ENCODE peak calls at places on chromosomes 13 and 19, in eight cellular contexts. One of them, this sample, is unnamed.

GRCh38 chr13:56351041-56351440 is 789.7 kb upstream of the PRR20A start:
- DNase-seq in stimulated activated CD4-positive, alpha-beta T cell treated with anti-CD3 and anti-CD28 coated beads, Interleukin-2, amount 100 ng/mL, for 48 hours: no peak
- DNase-seq in brain microvascular endothelial cell: no peak
- DNase-seq in fibroblast of mammary gland: no peak
- DNase-seq in DMS53: peak; percentile 85
- DNase-seq in prostate gland: no peak
- DNase-seq in NCI-H446 treated with DMSO at 0.1 percent for 48 hours: no peak
- DNase-seq in endothelial cell: no peak
- DNase-seq in this sample: no peak

GRCh38 chr19:21751379-21751778 is 16.0 kb downstream of the ZNF100 start:
- DNase-seq in fibroblast of mammary gland: peak; percentile 69
- DNase-seq in brain microvascular endothelial cell: peak; percentile 32
- DNase-seq in NCI-H446 treated with DMSO at 0.1 percent for 48 hours: no peak
- DNase-seq in prostate gland: no peak
- DNase-seq in endothelial cell: no peak
- DNase-seq in DMS53: no peak
- DNase-seq in stimulated activated CD4-positive, alpha-beta T cell treated with anti-CD3 and anti-CD28 coated beads, Interleukin-2, amount 100 ng/mL, for 48 hours: no peak
- DNase-seq in this sample: no peak

GRCh38 chr19:48507911-48508439 is 3.7 kb downstream of the LMTK3 start:
- DNase-seq in endothelial cell: no peak
- DNase-seq in NCI-H446 treated with DMSO at 0.1 percent for 48 hours: no peak
- DNase-seq in DMS53: no peak
- DNase-seq in prostate gland: no peak
- DNase-seq in fibroblast of mammary gland: no peak
- DNase-seq in stimulated activated CD4-positive, alpha-beta T cell treated with anti-CD3 and anti-CD28 coated beads, Interleukin-2, amount 100 ng/mL, for 48 hours: no peak
- DNase-seq in brain microvascular endothelial cell: no peak
- DNase-seq in this sample: no peak

GRCh38 chr13:111914241-111915103 is 152.5 kb upstream of the SOX1 start:
- DNase-seq in endothelial cell: no peak
- DNase-seq in stimulated activated CD4-positive, alpha-beta T cell treated with anti-CD3 and anti-CD28 coated beads, Interleukin-2, amount 100 ng/mL, for 48 hours: no peak
- DNase-seq in NCI-H446 treated with DMSO at 0.1 percent for 48 hours: no peak
- DNase-seq in DMS53: no peak
- DNase-seq in prostate gland: no peak
- DNase-seq in fibroblast of mammary gland: no peak
- DNase-seq in brain microvascular endothelial cell: no peak
- DNase-seq in this sample: no peak

GRCh38 chr13:95957331-95957730 is 95.9 kb downstream of the UGGT2 start:
- DNase-seq in fibroblast of mammary gland: no peak
- DNase-seq in brain microvascular endothelial cell: no peak
- DNase-seq in DMS53: no peak
- DNase-seq in stimulated activated CD4-positive, alpha-beta T cell treated with anti-CD3 and anti-CD28 coated beads, Interleukin-2, amount 100 ng/mL, for 48 hours: no peak
- DNase-seq in NCI-H446 treated with DMSO at 0.1 percent for 48 hours: no peak
- DNase-seq in prostate gland: no peak
- DNase-seq in endothelial cell: no peak
- DNase-seq in this sample: no peak

GRCh38 chr13:114130708-114131580 is 1.5 kb downstream of the RASA3 start:
- DNase-seq in fibroblast of mammary gland: peak; percentile 89
- DNase-seq in NCI-H446 treated with DMSO at 0.1 percent for 48 hours: no peak
- DNase-seq in brain microvascular endothelial cell: peak; percentile 93
- DNase-seq in DMS53: peak; percentile 36
- DNase-seq in stimulated activated CD4-positive, alpha-beta T cell treated with anti-CD3 and anti-CD28 coated beads, Interleukin-2, amount 100 ng/mL, for 48 hours: no peak
- DNase-seq in endothelial cell: peak; percentile 56
- DNase-seq in prostate gland: no peak
- DNase-seq in this sample: peak; percentile 32

GRCh38 chr13:104408733-104409132 is 1342.5 kb upstream of the SLC10A2 start:
- DNase-seq in stimulated activated CD4-positive, alpha-beta T cell treated with anti-CD3 and anti-CD28 coated beads, Interleukin-2, amount 100 ng/mL, for 48 hours: no peak
- DNase-seq in endothelial cell: no peak
- DNase-seq in DMS53: no peak
- DNase-seq in fibroblast of mammary gland: no peak
- DNase-seq in NCI-H446 treated with DMSO at 0.1 percent for 48 hours: no peak
- DNase-seq in prostate gland: no peak
- DNase-seq in brain microvascular endothelial cell: no peak
- DNase-seq in this sample: no peak

GRCh38 chr19:679418-680286 is 3.5 kb downstream of the FSTL3 start:
- DNase-seq in NCI-H446 treated with DMSO at 0.1 percent for 48 hours: peak; percentile 6
- DNase-seq in fibroblast of mammary gland: peak; percentile 84
- DNase-seq in prostate gland: no peak
- DNase-seq in stimulated activated CD4-positive, alpha-beta T cell treated with anti-CD3 and anti-CD28 coated beads, Interleukin-2, amount 100 ng/mL, for 48 hours: no peak
- DNase-seq in brain microvascular endothelial cell: no peak
- DNase-seq in DMS53: peak; percentile 65
- DNase-seq in endothelial cell: peak; percentile 45
- DNase-seq in this sample: no peak

GRCh38 chr19:54345938-54346386 is 7.0 kb upstream of the LILRA4 start:
- DNase-seq in DMS53: no peak
- DNase-seq in endothelial cell: no peak
- DNase-seq in prostate gland: no peak
- DNase-seq in fibroblast of mammary gland: no peak
- DNase-seq in stimulated activated CD4-positive, alpha-beta T cell treated with anti-CD3 and anti-CD28 coated beads, Interleukin-2, amount 100 ng/mL, for 48 hours: no peak
- DNase-seq in brain microvascular endothelial cell: no peak
- DNase-seq in NCI-H446 treated with DMSO at 0.1 percent for 48 hours: no peak
- DNase-seq in this sample: no peak

GRCh38 chr19:28497137-28497536 is 715.8 kb downstream of the UQCRFS1 start:
- DNase-seq in prostate gland: no peak
- DNase-seq in DMS53: no peak
- DNase-seq in endothelial cell: no peak
- DNase-seq in NCI-H446 treated with DMSO at 0.1 percent for 48 hours: no peak
- DNase-seq in stimulated activated CD4-positive, alpha-beta T cell treated with anti-CD3 and anti-CD28 coated beads, Interleukin-2, amount 100 ng/mL, for 48 hours: no peak
- DNase-seq in brain microvascular endothelial cell: peak; percentile 6
- DNase-seq in fibroblast of mammary gland: no peak
- DNase-seq in this sample: no peak

GRCh38 chr13:102580552-102581169 is 16.1 kb upstream of the TPP2 start:
- DNase-seq in DMS53: peak; percentile 55
- DNase-seq in stimulated activated CD4-positive, alpha-beta T cell treated with anti-CD3 and anti-CD28 coated beads, Interleukin-2, amount 100 ng/mL, for 48 hours: peak; percentile 24
- DNase-seq in fibroblast of mammary gland: peak; percentile 84
- DNase-seq in endothelial cell: peak; percentile 33
- DNase-seq in brain microvascular endothelial cell: peak; percentile 70
- DNase-seq in prostate gland: peak; percentile 49
- DNase-seq in NCI-H446 treated with DMSO at 0.1 percent for 48 hours: peak; percentile 2
- DNase-seq in this sample: no peak

GRCh38 chr13:105343134-105343806 is 1192.2 kb downstream of the EFNB2 start:
- DNase-seq in fibroblast of mammary gland: no peak
- DNase-seq in NCI-H446 treated with DMSO at 0.1 percent for 48 hours: peak; percentile 4
- DNase-seq in brain microvascular endothelial cell: peak; percentile 50
- DNase-seq in endothelial cell: no peak
- DNase-seq in prostate gland: no peak
- DNase-seq in stimulated activated CD4-positive, alpha-beta T cell treated with anti-CD3 and anti-CD28 coated beads, Interleukin-2, amount 100 ng/mL, for 48 hours: no peak
- DNase-seq in DMS53: no peak
- DNase-seq in this sample: no peak

GRCh38 chr13:93862259-93862658 is 617.2 kb downstream of the DCT start:
- DNase-seq in fibroblast of mammary gland: peak; percentile 49
- DNase-seq in NCI-H446 treated with DMSO at 0.1 percent for 48 hours: no peak
- DNase-seq in DMS53: no peak
- DNase-seq in prostate gland: no peak
- DNase-seq in stimulated activated CD4-positive, alpha-beta T cell treated with anti-CD3 and anti-CD28 coated beads, Interleukin-2, amount 100 ng/mL, for 48 hours: no peak
- DNase-seq in endothelial cell: no peak
- DNase-seq in brain microvascular endothelial cell: peak; percentile 43
- DNase-seq in this sample: no peak

GRCh38 chr13:73059460-73060250 is 850 bp downstream of the KLF5 start:
- DNase-seq in DMS53: peak; percentile 68
- DNase-seq in fibroblast of mammary gland: no peak
- DNase-seq in NCI-H446 treated with DMSO at 0.1 percent for 48 hours: no peak
- DNase-seq in stimulated activated CD4-positive, alpha-beta T cell treated with anti-CD3 and anti-CD28 coated beads, Interleukin-2, amount 100 ng/mL, for 48 hours: peak; percentile 24
- DNase-seq in endothelial cell: peak; percentile 57
- DNase-seq in prostate gland: peak; percentile 85
- DNase-seq in brain microvascular endothelial cell: no peak
- DNase-seq in this sample: peak; percentile 51

GRCh38 chr19:3506384-3507340 is 551 bp downstream of the FZR1 start:
- DNase-seq in prostate gland: peak; percentile 28
- DNase-seq in fibroblast of mammary gland: no peak
- DNase-seq in DMS53: peak; percentile 49
- DNase-seq in brain microvascular endothelial cell: peak; percentile 9
- DNase-seq in endothelial cell: peak; percentile 23
- DNase-seq in stimulated activated CD4-positive, alpha-beta T cell treated with anti-CD3 and anti-CD28 coated beads, Interleukin-2, amount 100 ng/mL, for 48 hours: peak; percentile 24
- DNase-seq in NCI-H446 treated with DMSO at 0.1 percent for 48 hours: no peak
- DNase-seq in this sample: no peak

GRCh38 chr13:20197361-20197834 is 4.7 kb upstream of the GJB2 start:
- DNase-seq in brain microvascular endothelial cell: no peak
- DNase-seq in DMS53: peak; percentile 79
- DNase-seq in endothelial cell: no peak
- DNase-seq in NCI-H446 treated with DMSO at 0.1 percent for 48 hours: no peak
- DNase-seq in stimulated activated CD4-positive, alpha-beta T cell treated with anti-CD3 and anti-CD28 coated beads, Interleukin-2, amount 100 ng/mL, for 48 hours: no peak
- DNase-seq in prostate gland: no peak
- DNase-seq in fibroblast of mammary gland: peak; percentile 66
- DNase-seq in this sample: no peak

GRCh38 chr19:36488816-36489138 is 584 bp downstream of the ZNF566 start:
- DNase-seq in brain microvascular endothelial cell: peak; percentile 3
- DNase-seq in DMS53: peak; percentile 85
- DNase-seq in prostate gland: no peak
- DNase-seq in stimulated activated CD4-positive, alpha-beta T cell treated with anti-CD3 and anti-CD28 coated beads, Interleukin-2, amount 100 ng/mL, for 48 hours: no peak
- DNase-seq in NCI-H446 treated with DMSO at 0.1 percent for 48 hours: no peak
- DNase-seq in fibroblast of mammary gland: peak; percentile 6
- DNase-seq in endothelial cell: no peak
- DNase-seq in this sample: peak; percentile 55

GRCh38 chr19:8206147-8207087 is 2.8 kb upstream of the CERS4 start:
- DNase-seq in endothelial cell: no peak
- DNase-seq in prostate gland: peak; percentile 51
- DNase-seq in DMS53: peak; percentile 97
- DNase-seq in NCI-H446 treated with DMSO at 0.1 percent for 48 hours: no peak
- DNase-seq in stimulated activated CD4-positive, alpha-beta T cell treated with anti-CD3 and anti-CD28 coated beads, Interleukin-2, amount 100 ng/mL, for 48 hours: no peak
- DNase-seq in fibroblast of mammary gland: no peak
- DNase-seq in brain microvascular endothelial cell: no peak
- DNase-seq in this sample: no peak

GRCh38 chr13:49082653-49083536 is 107.2 kb downstream of the FNDC3A start:
- DNase-seq in fibroblast of mammary gland: peak; percentile 84
- DNase-seq in stimulated activated CD4-positive, alpha-beta T cell treated with anti-CD3 and anti-CD28 coated beads, Interleukin-2, amount 100 ng/mL, for 48 hours: no peak
- DNase-seq in endothelial cell: no peak
- DNase-seq in prostate gland: no peak
- DNase-seq in DMS53: no peak
- DNase-seq in brain microvascular endothelial cell: peak; percentile 77
- DNase-seq in NCI-H446 treated with DMSO at 0.1 percent for 48 hours: no peak
- DNase-seq in this sample: no peak

This sample was measured in caudate nucleus.